ENCODE peak calls at places on chromosome 15, in ten cellular contexts. U is NB4; B is H9; N is iris pigment epithelial cell; M is ecto neural progenitor cell; E is stimulated activated CD4-positive, alpha-beta T cell treated with anti-CD3 and anti-CD28 coated beads, Interleukin-4, amount 100 ng/mL, for 48 hours; C is D341Med; Q is K562; Z is T follicular helper cell; Y is EH. A is an unnamed sample.

GRCh38 chr15:100595964-100596363 is 6.0 kb downstream of the LINS1 start:
- DNase-seq in C (no peak), U (no peak), N (no peak), M (no peak), E (no peak), Q (peak; percentile 23), Y (no peak), Z (no peak), B (no peak), A (no peak)

GRCh38 chr15:65377105-65377975 is 462 bp downstream of the IGDCC3 start:
- DNase-seq in B (peak; percentile 58), Z (no peak), E (no peak), U (peak; percentile 46), N (peak; percentile 41), Q (no peak), M (peak; percentile 79), Y (peak; percentile 29), C (peak; percentile 74), A (no peak)

GRCh38 chr15:73677146-73677607 is 7.0 kb upstream of the CD276 start:
- DNase-seq in Z (peak; percentile 44), M (no peak), B (peak; percentile 77), E (peak; percentile 38), Y (peak; percentile 77), Q (peak; percentile 49), N (peak; percentile 60), U (peak; percentile 38), C (peak; percentile 63), A (peak; percentile 34)

GRCh38 chr15:25805006-25805405 is 58.1 kb downstream of the ATP10A start:
- DNase-seq in M (no peak), C (no peak), Q (no peak), U (no peak), E (no peak), B (peak; percentile 11), Z (no peak), Y (peak; percentile 38), N (no peak), A (no peak)

GRCh38 chr15:56968821-56969220 is 50.4 kb downstream of the TCF12 start:
- DNase-seq in M (no peak), Y (no peak), Z (no peak), B (no peak), N (no peak), C (no peak), Q (no peak), E (no peak), U (no peak), A (no peak)

GRCh38 chr15:90039996-90040395 is 38.9 kb downstream of the ZNF710 start:
- DNase-seq in U (no peak), E (no peak), Z (no peak), Y (peak; percentile 24), B (no peak), Q (no peak), N (no peak), C (no peak), M (no peak), A (no peak)

GRCh38 chr15:98400120-98400519 is 248.2 kb upstream of the IGF1R start:
- DNase-seq in Z (no peak), M (no peak), E (no peak), Q (no peak), U (no peak), C (no peak), Y (no peak), N (no peak), B (no peak), A (no peak)

GRCh38 chr15:63461230-63461629 is 43.2 kb upstream of the USP3 start:
- DNase-seq in Z (no peak), Y (no peak), U (no peak), N (no peak), Q (no peak), M (peak; percentile 67), C (no peak), B (peak; percentile 81), E (no peak), A (no peak)

GRCh38 chr15:94004697-94005096 is 226.7 kb upstream of the MCTP2 start:
- DNase-seq in Y (no peak), Q (no peak), M (no peak), Z (no peak), B (no peak), E (no peak), C (no peak), N (no peak), U (no peak), A (no peak)

GRCh38 chr15:56273724-56274123 is 30.0 kb upstream of the RFX7 start:
- DNase-seq in Z (no peak), E (no peak), N (no peak), U (no peak), C (no peak), B (no peak), Q (no peak), M (no peak), Y (no peak), A (no peak)